ENCODE peak calls at places on chromosomes 11 and 22, in five cellular contexts. T is LNCaP clone FGC, F is ovary, M is HTR-8/SVneo, B is T-helper 2 cell. V is an unnamed sample.

GRCh38 chr22:50302564-50302963 is 4.9 kb downstream of the PLXNB2 start:
- DNase-seq in T (no peak), F (no peak), M (no peak), B (no peak), V (no peak)

GRCh38 chr11:123183391-123184099 is 11.5 kb downstream of the CLMP start:
- DNase-seq in T (no peak), F (no peak), M (no peak), B (peak; percentile 15), V (no peak)

GRCh38 chr11:112922606-112923005 is 38.6 kb upstream of the NCAM1 start:
- DNase-seq in T (no peak), F (no peak), M (no peak), B (no peak), V (no peak)

GRCh38 chr11:37110383-37110782 is 512.3 kb upstream of the RAG2 start:
- DNase-seq in T (no peak), F (no peak), M (no peak), B (no peak), V (no peak)

GRCh38 chr11:85725510-85726258 is 39.7 kb upstream of the CCDC89 start:
- DNase-seq in T (peak; percentile 10), F (no peak), M (peak; percentile 66), B (no peak), V (no peak)

GRCh38 chr11:122882189-122882808 is at the start of gene JHY:
- DNase-seq in T (no peak), F (no peak), M (no peak), B (no peak), V (no peak)

GRCh38 chr11:123020968-123021367 is 39.3 kb upstream of the BSX start:
- DNase-seq in T (no peak), F (no peak), M (peak; percentile 73), B (peak; percentile 51), V (peak; percentile 41)

GRCh38 chr11:66362481-66363147 is 8.9 kb downstream of the SLC29A2 start:
- DNase-seq in T (no peak), F (no peak), M (no peak), B (no peak), V (no peak)

GRCh38 chr11:130408401-130408890 is 20.0 kb downstream of the ADAMTS8 start:
- DNase-seq in T (no peak), F (no peak), M (no peak), B (no peak), V (no peak)

GRCh38 chr11:92329644-92330043 is 105.0 kb downstream of the FAT3 start:
- DNase-seq in T (no peak), F (no peak), M (no peak), B (no peak), V (no peak)

GRCh38 chr11:19767691-19768151 is 55.1 kb downstream of the NAV2 start:
- DNase-seq in T (no peak), F (no peak), M (no peak), B (no peak), V (no peak)

GRCh38 chr11:107006076-107006833 is 12.0 kb downstream of the GUCY1A2 start:
- DNase-seq in T (peak; percentile 44), F (no peak), M (no peak), B (no peak), V (no peak)

GRCh38 chr11:122817121-122817520 is 21.2 kb upstream of the CRTAM start:
- DNase-seq in T (peak; percentile 68), F (no peak), M (no peak), B (no peak), V (no peak)

GRCh38 chr22:37664249-37665101 is 6.0 kb downstream of the PDXP start:
- DNase-seq in T (no peak), F (no peak), M (no peak), B (no peak), V (peak; percentile 97)

GRCh38 chr11:112835556-112835955 is 125.7 kb upstream of the NCAM1 start:
- DNase-seq in T (no peak), F (no peak), M (no peak), B (no peak), V (no peak)

GRCh38 chr11:130024356-130024755 is 21.7 kb upstream of the PRDM10 start:
- DNase-seq in T (no peak), F (no peak), M (no peak), B (no peak), V (no peak)

GRCh38 chr22:39661842-39662676 is 91.5 kb downstream of the CACNA1I start:
- DNase-seq in T (no peak), F (no peak), M (no peak), B (peak; percentile 90), V (no peak)

GRCh38 chr11:131064373-131064991 is 148.2 kb upstream of the SNX19 start:
- DNase-seq in T (no peak), F (no peak), M (peak; percentile 35), B (peak; percentile 14), V (peak; percentile 83)

GRCh38 chr11:98711011-98711410 is 309.7 kb upstream of the CNTN5 start:
- DNase-seq in T (peak; percentile 73), F (no peak), M (no peak), B (no peak), V (peak; percentile 4)

GRCh38 chr11:62242021-62242420 is at the start of gene SCGB1D2:
- DNase-seq in T (peak; percentile 98), F (no peak), M (no peak), B (no peak), V (peak; percentile 32)

GRCh38 chr11:93038521-93038920 is 69.1 kb downstream of the MTNR1B start:
- DNase-seq in T (no peak), F (no peak), M (no peak), B (no peak), V (no peak)

GRCh38 chr22:39528681-39529486 is 3.7 kb downstream of the RPS19BP1 start:
- DNase-seq in T (peak; percentile 93), F (peak; percentile 89), M (peak; percentile 60), B (peak; percentile 96), V (peak; percentile 96)

GRCh38 chr11:71421392-71421950 is 26.7 kb downstream of the DHCR7 start:
- DNase-seq in T (no peak), F (no peak), M (no peak), B (no peak), V (no peak)

GRCh38 chr11:85595285-85595884 is 31.8 kb downstream of the DLG2 start:
- DNase-seq in T (peak; percentile 17), F (no peak), M (peak; percentile 62), B (peak; percentile 62), V (peak; percentile 58)

GRCh38 chr11:121930004-121930965 is 185.7 kb downstream of the BLID start:
- DNase-seq in T (no peak), F (no peak), M (no peak), B (no peak), V (peak; percentile 52)

GRCh38 chr11:61955031-61955415 is 4.9 kb downstream of the BEST1 start:
- DNase-seq in T (no peak), F (peak; percentile 81), M (no peak), B (no peak), V (peak; percentile 79)

GRCh38 chr22:19811811-19812771 is 42.6 kb downstream of the GNB1L start:
- DNase-seq in T (no peak), F (no peak), M (no peak), B (no peak), V (no peak)

GRCh38 chr11:107821199-107821926 is 37.2 kb downstream of the SLC35F2 start:
- DNase-seq in T (no peak), F (no peak), M (no peak), B (no peak), V (no peak)

GRCh38 chr11:36564376-36565032 is 3.3 kb upstream of the RAG1 start:
- DNase-seq in T (peak; percentile 17), F (peak; percentile 54), M (peak; percentile 60), B (peak; percentile 60), V (peak; percentile 81)

GRCh38 chr11:120168108-120168959 is 30.4 kb upstream of the TRIM29 start:
- DNase-seq in T (no peak), F (no peak), M (no peak), B (no peak), V (no peak)

GRCh38 chr22:25564979-25565677 is 653 bp downstream of the GRK3 start:
- DNase-seq in T (no peak), F (peak; percentile 27), M (no peak), B (peak; percentile 42), V (peak; percentile 29)

GRCh38 chr11:9091044-9091936 is at the start of gene SCUBE2:
- DNase-seq in T (no peak), F (no peak), M (peak; percentile 34), B (no peak), V (no peak)

GRCh38 chr11:114162719-114163123 is 103.2 kb downstream of the ZBTB16 start:
- DNase-seq in T (peak; percentile 100), F (peak; percentile 97), M (peak; percentile 86), B (no peak), V (peak; percentile 96)